ENCODE peak calls at places on chromosomes 6 and 20, in nine cellular contexts. One of them, this sample, is unnamed.

GRCh38 chr20:5448449-5449118 is 131.8 kb upstream of the PROKR2 start:
- DNase-seq in NCI-H226: no peak
- DNase-seq in fibroblast of mammary gland: peak; percentile 43
- DNase-seq in DMS53: peak; percentile 66
- DNase-seq in natural killer cell: peak; percentile 45
- DNase-seq in SJSA1: peak; percentile 28
- DNase-seq in activated CD4-positive, alpha-beta memory T cell treated with anti-CD3 and anti-CD28 coated beads for 36 hours: peak; percentile 64
- DNase-seq in MV-4-11: peak; percentile 29
- DNase-seq in EL: peak; percentile 40
- DNase-seq in this sample: peak; percentile 25

GRCh38 chr20:31587545-31588389 is 17.3 kb upstream of the ID1 start:
- DNase-seq in NCI-H226: no peak
- DNase-seq in fibroblast of mammary gland: peak; percentile 75
- DNase-seq in DMS53: peak; percentile 74
- DNase-seq in natural killer cell: no peak
- DNase-seq in SJSA1: no peak
- DNase-seq in activated CD4-positive, alpha-beta memory T cell treated with anti-CD3 and anti-CD28 coated beads for 36 hours: no peak
- DNase-seq in MV-4-11: peak; percentile 17
- DNase-seq in EL: peak; percentile 46
- DNase-seq in this sample: no peak

GRCh38 chr6:39137235-39137634 is 22.2 kb upstream of the SAYSD1 start:
- DNase-seq in NCI-H226: peak; percentile 18
- DNase-seq in fibroblast of mammary gland: peak; percentile 41
- DNase-seq in DMS53: peak; percentile 55
- DNase-seq in natural killer cell: no peak
- DNase-seq in SJSA1: no peak
- DNase-seq in activated CD4-positive, alpha-beta memory T cell treated with anti-CD3 and anti-CD28 coated beads for 36 hours: peak; percentile 39
- DNase-seq in MV-4-11: peak; percentile 34
- DNase-seq in EL: peak; percentile 38
- DNase-seq in this sample: no peak

GRCh38 chr6:113182370-113183141 is 674.6 kb upstream of the MARCKS start:
- DNase-seq in NCI-H226: peak; percentile 73
- DNase-seq in fibroblast of mammary gland: peak; percentile 83
- DNase-seq in DMS53: peak; percentile 87
- DNase-seq in natural killer cell: no peak
- DNase-seq in SJSA1: peak; percentile 95
- DNase-seq in activated CD4-positive, alpha-beta memory T cell treated with anti-CD3 and anti-CD28 coated beads for 36 hours: no peak
- DNase-seq in MV-4-11: no peak
- DNase-seq in EL: peak; percentile 89
- DNase-seq in this sample: peak; percentile 59

GRCh38 chr6:105432797-105433196 is 29.9 kb upstream of the PREP start:
- DNase-seq in NCI-H226: peak; percentile 93
- DNase-seq in fibroblast of mammary gland: peak; percentile 76
- DNase-seq in DMS53: no peak
- DNase-seq in natural killer cell: no peak
- DNase-seq in SJSA1: peak; percentile 87
- DNase-seq in activated CD4-positive, alpha-beta memory T cell treated with anti-CD3 and anti-CD28 coated beads for 36 hours: no peak
- DNase-seq in MV-4-11: no peak
- DNase-seq in EL: peak; percentile 95
- DNase-seq in this sample: no peak

GRCh38 chr20:48697845-48698491 is 129.8 kb downstream of the PREX1 start:
- DNase-seq in NCI-H226: peak; percentile 87
- DNase-seq in fibroblast of mammary gland: peak; percentile 47
- DNase-seq in DMS53: no peak
- DNase-seq in natural killer cell: no peak
- DNase-seq in SJSA1: peak; percentile 31
- DNase-seq in activated CD4-positive, alpha-beta memory T cell treated with anti-CD3 and anti-CD28 coated beads for 36 hours: peak; percentile 54
- DNase-seq in MV-4-11: no peak
- DNase-seq in EL: peak; percentile 82
- DNase-seq in this sample: peak; percentile 65

GRCh38 chr20:63317061-63317460 is 24.1 kb downstream of the COL20A1 start:
- DNase-seq in NCI-H226: no peak
- DNase-seq in fibroblast of mammary gland: no peak
- DNase-seq in DMS53: no peak
- DNase-seq in natural killer cell: no peak
- DNase-seq in SJSA1: no peak
- DNase-seq in activated CD4-positive, alpha-beta memory T cell treated with anti-CD3 and anti-CD28 coated beads for 36 hours: no peak
- DNase-seq in MV-4-11: no peak
- DNase-seq in EL: no peak
- DNase-seq in this sample: no peak

GRCh38 chr20:46028772-46029371 is at the start of gene SLC12A5:
- DNase-seq in NCI-H226: no peak
- DNase-seq in fibroblast of mammary gland: no peak
- DNase-seq in DMS53: no peak
- DNase-seq in natural killer cell: no peak
- DNase-seq in SJSA1: no peak
- DNase-seq in activated CD4-positive, alpha-beta memory T cell treated with anti-CD3 and anti-CD28 coated beads for 36 hours: no peak
- DNase-seq in MV-4-11: no peak
- DNase-seq in EL: no peak
- DNase-seq in this sample: no peak

GRCh38 chr20:39823239-39823638 is 861.1 kb downstream of the DHX35 start:
- DNase-seq in NCI-H226: no peak
- DNase-seq in fibroblast of mammary gland: peak; percentile 95
- DNase-seq in DMS53: no peak
- DNase-seq in natural killer cell: no peak
- DNase-seq in SJSA1: peak; percentile 46
- DNase-seq in activated CD4-positive, alpha-beta memory T cell treated with anti-CD3 and anti-CD28 coated beads for 36 hours: no peak
- DNase-seq in MV-4-11: no peak
- DNase-seq in EL: peak; percentile 93
- DNase-seq in this sample: no peak

This sample was measured in hippocampal formation.